ENCODE peak calls at places on chromosomes 13 and 19, in six cellular contexts. F is fibroblast of lung, K is astrocyte, N is esophagus squamous epithelium, R is heart right ventricle, U is Panc1. Q is an unnamed sample.
A peak's percentile ranks its signal among the peaks of the same experiment; 100 is the strongest.

GRCh38 chr13:31367410-31367809 is 167.6 kb downstream of the B3GLCT start:
- DNase-seq in F (no peak), K (no peak), N (no peak), R (no peak), U (no peak), Q (no peak)

GRCh38 chr13:113468461-113469147 is 15.3 kb upstream of the ADPRHL1 start:
- DNase-seq in F (no peak), K (no peak), N (no peak), R (no peak), U (no peak), Q (no peak)

GRCh38 chr19:55580628-55581144 is at the start of gene ZNF579:
- DNase-seq in F (peak; percentile 89), K (peak; percentile 84), N (no peak), R (peak; percentile 87), U (peak; percentile 61), Q (peak; percentile 86)

GRCh38 chr19:39403331-39404312 is 3.0 kb upstream of the ZFP36 start:
- DNase-seq in F (peak; percentile 97), K (peak; percentile 95), N (peak; percentile 89), R (peak; percentile 98), U (peak; percentile 100), Q (peak; percentile 98)

GRCh38 chr13:67308004-67308772 is 78.1 kb upstream of the PCDH9 start:
- DNase-seq in F (no peak), K (no peak), N (no peak), R (no peak), U (no peak), Q (no peak)

GRCh38 chr19:48368942-48369341 is 4.8 kb downstream of the SYNGR4 start:
- DNase-seq in F (no peak), K (no peak), N (no peak), R (no peak), U (no peak), Q (no peak)

GRCh38 chr19:6677924-6678689 is 8.1 kb upstream of the TNFSF14 start:
- DNase-seq in F (no peak), K (no peak), N (no peak), R (peak; percentile 33), U (no peak), Q (no peak)

GRCh38 chr19:29492761-29493160 is 33.0 kb upstream of the VSTM2B start:
- DNase-seq in F (no peak), K (no peak), N (no peak), R (no peak), U (no peak), Q (no peak)

GRCh38 chr19:45506991-45507863 is at the start of gene VASP:
- DNase-seq in F (peak; percentile 84), K (peak; percentile 72), N (peak; percentile 48), R (peak; percentile 84), U (no peak), Q (peak; percentile 85)

GRCh38 chr19:4977299-4978174 is 8.6 kb downstream of the KDM4B start:
- DNase-seq in F (peak; percentile 97), K (peak; percentile 95), N (no peak), R (peak; percentile 66), U (no peak), Q (peak; percentile 88)

GRCh38 chr13:24032252-24032651 is 128.3 kb upstream of the SPATA13 start:
- DNase-seq in F (peak; percentile 93), K (peak; percentile 94), N (no peak), R (no peak), U (no peak), Q (peak; percentile 24)

GRCh38 chr19:35977446-35978222 is 17.4 kb upstream of the SDHAF1 start:
- DNase-seq in F (no peak), K (no peak), N (no peak), R (no peak), U (no peak), Q (no peak)

GRCh38 chr13:100513987-100514670 is 74.5 kb downstream of the GGACT start:
- DNase-seq in F (peak; percentile 27), K (no peak), N (no peak), R (no peak), U (no peak), Q (no peak)

GRCh38 chr13:105207586-105208293 is 1327.7 kb downstream of the EFNB2 start:
- DNase-seq in F (peak; percentile 23), K (peak; percentile 18), N (no peak), R (no peak), U (no peak), Q (no peak)

DNA sequence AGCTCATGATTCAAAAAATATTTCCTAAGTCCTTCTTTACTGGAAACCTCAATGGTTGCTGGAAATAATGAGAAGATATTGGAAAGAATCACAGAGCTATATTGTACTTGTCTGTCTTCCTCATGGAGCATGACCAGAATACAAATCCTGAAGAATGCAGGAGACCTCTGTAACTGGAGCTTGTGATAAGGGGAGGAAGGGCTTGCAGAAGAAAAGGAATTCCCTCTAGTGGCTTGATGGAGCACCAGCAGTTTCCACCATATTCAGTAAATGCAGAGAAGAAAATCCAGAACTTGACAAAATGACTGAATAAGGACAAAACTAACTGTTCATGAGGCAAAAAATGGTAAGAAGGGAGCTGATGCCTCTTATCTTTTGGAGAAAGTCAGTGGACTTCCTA is 1333.1 kb downstream of the EFNB2 start:
- DNase-seq in F (peak; percentile 66), K (peak; percentile 55), N (no peak), R (no peak), U (no peak), Q (peak; percentile 60)
- TF ChIP-seq CTCF in F (peak; percentile 80), K (peak; percentile 65), N (peak; percentile 15), R (peak; percentile 46), U (no peak), Q (peak; percentile 83)

GRCh38 chr19:12873891-12874745 is 7.1 kb downstream of the DNASE2 start:
- DNase-seq in F (no peak), K (no peak), N (no peak), R (no peak), U (no peak), Q (no peak)
- H3K4me3 ChIP-seq in F (no peak overlapping the region), K (no peak overlapping the region), N (peak overlapping the region; percentile 23), R (no peak overlapping the region), U (no peak overlapping the region), Q (no peak overlapping the region)

GRCh38 chr19:2289714-2290435 is 7.9 kb upstream of the PEAK3 start:
- DNase-seq in F (no peak), K (no peak), N (no peak), R (no peak), U (no peak), Q (no peak)

GRCh38 chr19:2291185-2291751 is 9.3 kb upstream of the PEAK3 start:
- DNase-seq in F (no peak), K (no peak), N (no peak), R (no peak), U (no peak), Q (no peak)

GRCh38 chr19:2290441-2291184 is 8.6 kb upstream of the PEAK3 start:
- DNase-seq in F (no peak), K (no peak), N (no peak), R (no peak), U (no peak), Q (no peak)

GRCh38 chr19:2296141-2296540 is 11.8 kb downstream of the LINGO3 start:
- DNase-seq in F (no peak), K (no peak), N (no peak), R (no peak), U (no peak), Q (no peak)

GRCh38 chr19:2294377-2295335 is 12.7 kb upstream of the PEAK3 start:
- DNase-seq in F (peak; percentile 59), K (peak; percentile 47), N (no peak), R (no peak), U (no peak), Q (no peak)
- H3K27ac ChIP-seq in F (no peak overlapping the region), K (no peak overlapping the region), N (peak overlapping the region; percentile 44), R (no peak overlapping the region), U (no peak overlapping the region), Q (no peak overlapping the region)

DNA sequence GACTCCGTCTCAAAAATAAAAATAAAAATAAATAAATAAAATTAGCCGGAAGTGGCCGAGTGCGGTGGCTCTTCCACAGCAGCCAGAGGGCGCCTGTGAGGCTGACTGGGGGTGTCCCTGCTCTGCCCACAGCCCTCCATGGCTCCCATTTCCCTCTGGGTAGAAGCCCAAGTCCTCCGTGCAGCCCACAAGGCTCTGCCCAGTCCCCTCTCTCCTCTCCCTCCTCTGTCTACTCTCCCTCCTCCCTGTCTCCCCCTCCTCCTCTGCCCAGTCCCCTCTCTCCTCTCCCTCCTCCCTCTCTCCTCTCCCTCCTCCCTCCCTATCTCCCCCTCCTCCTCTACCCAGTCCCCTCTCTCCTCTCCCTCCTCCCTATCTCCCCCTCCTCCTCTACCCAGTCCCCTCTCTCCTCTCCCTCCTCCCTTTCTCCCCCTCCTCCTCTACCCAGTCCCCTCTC is 20.4 kb downstream of the MISP start:
- DNase-seq in F (peak; percentile 39), K (peak; percentile 22), N (no peak), R (peak; percentile 57), U (no peak), Q (peak; percentile 22)
- TF ChIP-seq CTCF in F (peak; percentile 71), K (peak; percentile 22), N (peak; percentile 48), R (peak; percentile 60), U (no peak), Q (peak; percentile 76)

Q was measured in brain microvascular endothelial cell.